ENCODE peak calls at places on chromosomes 16 and 17, in four cellular contexts. F, E, U and N are unnamed samples.

GRCh38 chr16:67428146-67428731 is 2.7 kb upstream of the HSD11B2 start:
- DNase-seq in F (peak; percentile 75), E (peak; percentile 51), U (peak; percentile 65), N (peak; percentile 82)

GRCh38 chr16:88617268-88618031 is 20.9 kb upstream of the IL17C start:
- DNase-seq in F (no peak), E (no peak), U (no peak), N (no peak)

GRCh38 chr17:37744961-37745800 is at the start of gene HNF1B:
- DNase-seq in F (no peak), E (no peak), U (peak; percentile 66), N (no peak)

GRCh38 chr16:49268667-49269066 is 13.0 kb downstream of the CBLN1 start:
- DNase-seq in F (no peak), E (no peak), U (no peak), N (no peak)

GRCh38 chr16:9114112-9114511 is 22.7 kb downstream of the HAPSTR1 start:
- DNase-seq in F (no peak), E (no peak), U (no peak), N (no peak)

GRCh38 chr17:64107517-64108235 is 22.3 kb downstream of the ERN1 start:
- DNase-seq in F (no peak), E (no peak), U (no peak), N (no peak)

GRCh38 chr16:69482410-69482951 is 58.1 kb downstream of the CYB5B start:
- DNase-seq in F (peak; percentile 97), E (no peak), U (no peak), N (peak; percentile 98)

GRCh38 chr17:33366998-33367397 is 73.9 kb upstream of the ASIC2 start:
- DNase-seq in F (no peak), E (no peak), U (no peak), N (no peak)

GRCh38 chr17:30716461-30717289 is 107.8 kb downstream of the CRLF3 start:
- DNase-seq in F (peak; percentile 32), E (no peak), U (peak; percentile 30), N (peak; percentile 10)